ENCODE peak calls at places on chromosomes 12 and 14, in eight cellular contexts. One of them, this sample, is unnamed.

GRCh38 chr12:100058482-100059029 is 73.8 kb upstream of the ANKS1B start:
- DNase-seq in glutamatergic neuron: no peak
- DNase-seq in kidney: no peak
- DNase-seq in fibroblast of the conjunctiva: peak; percentile 78
- DNase-seq in CMK: no peak
- DNase-seq in progenitor cell of endocrine pancreas: no peak
- DNase-seq in breast epithelium: no peak
- DNase-seq in activated effector memory CD4-positive, alpha-beta T cell treated with anti-CD3 and anti-CD28 coated beads, Interleukin-2, amount 50 U/mL, for 16 hours: no peak
- DNase-seq in this sample: peak; percentile 76

GRCh38 chr12:118307069-118307954 is 65.4 kb downstream of the TAOK3 start:
- DNase-seq in kidney: no peak
- DNase-seq in fibroblast of the conjunctiva: peak; percentile 77
- DNase-seq in progenitor cell of endocrine pancreas: no peak
- DNase-seq in breast epithelium: no peak
- DNase-seq in glutamatergic neuron: no peak
- DNase-seq in activated effector memory CD4-positive, alpha-beta T cell treated with anti-CD3 and anti-CD28 coated beads, Interleukin-2, amount 50 U/mL, for 16 hours: peak; percentile 73
- DNase-seq in CMK: no peak
- DNase-seq in this sample: peak; percentile 86

GRCh38 chr14:93114713-93115068 is 1.0 kb downstream of the ITPK1 start:
- DNase-seq in activated effector memory CD4-positive, alpha-beta T cell treated with anti-CD3 and anti-CD28 coated beads, Interleukin-2, amount 50 U/mL, for 16 hours: peak; percentile 70
- DNase-seq in kidney: peak; percentile 83
- DNase-seq in fibroblast of the conjunctiva: no peak
- DNase-seq in progenitor cell of endocrine pancreas: peak; percentile 22
- DNase-seq in breast epithelium: no peak
- DNase-seq in CMK: no peak
- DNase-seq in glutamatergic neuron: no peak
- DNase-seq in this sample: no peak

GRCh38 chr14:23321572-23322547 is 603 bp downstream of the PABPN1 start:
- DNase-seq in activated effector memory CD4-positive, alpha-beta T cell treated with anti-CD3 and anti-CD28 coated beads, Interleukin-2, amount 50 U/mL, for 16 hours: peak; percentile 85
- DNase-seq in glutamatergic neuron: peak; percentile 57
- DNase-seq in fibroblast of the conjunctiva: no peak
- DNase-seq in breast epithelium: no peak
- DNase-seq in progenitor cell of endocrine pancreas: peak; percentile 34
- DNase-seq in kidney: peak; percentile 89
- DNase-seq in CMK: no peak
- DNase-seq in this sample: peak; percentile 31

GRCh38 chr12:104213952-104214351 is 1.6 kb upstream of the TXNRD1 start:
- DNase-seq in breast epithelium: peak; percentile 40
- DNase-seq in progenitor cell of endocrine pancreas: no peak
- DNase-seq in fibroblast of the conjunctiva: peak; percentile 89
- DNase-seq in activated effector memory CD4-positive, alpha-beta T cell treated with anti-CD3 and anti-CD28 coated beads, Interleukin-2, amount 50 U/mL, for 16 hours: no peak
- DNase-seq in CMK: no peak
- DNase-seq in kidney: no peak
- DNase-seq in glutamatergic neuron: no peak
- DNase-seq in this sample: peak; percentile 98

GRCh38 chr12:38110026-38110699 is 206.4 kb upstream of the ALG10B start:
- DNase-seq in kidney: no peak
- DNase-seq in fibroblast of the conjunctiva: no peak
- DNase-seq in glutamatergic neuron: no peak
- DNase-seq in breast epithelium: no peak
- DNase-seq in CMK: no peak
- DNase-seq in activated effector memory CD4-positive, alpha-beta T cell treated with anti-CD3 and anti-CD28 coated beads, Interleukin-2, amount 50 U/mL, for 16 hours: no peak
- DNase-seq in progenitor cell of endocrine pancreas: no peak
- DNase-seq in this sample: no peak

GRCh38 chr12:45235087-45236025 is 19.5 kb downstream of the ANO6 start:
- DNase-seq in breast epithelium: peak; percentile 77
- DNase-seq in activated effector memory CD4-positive, alpha-beta T cell treated with anti-CD3 and anti-CD28 coated beads, Interleukin-2, amount 50 U/mL, for 16 hours: no peak
- DNase-seq in progenitor cell of endocrine pancreas: no peak
- DNase-seq in CMK: no peak
- DNase-seq in glutamatergic neuron: no peak
- DNase-seq in kidney: no peak
- DNase-seq in fibroblast of the conjunctiva: no peak
- DNase-seq in this sample: peak; percentile 87

GRCh38 chr14:104996032-104996431 is 10.4 kb downstream of the CLBA1 start:
- DNase-seq in glutamatergic neuron: no peak
- DNase-seq in breast epithelium: no peak
- DNase-seq in activated effector memory CD4-positive, alpha-beta T cell treated with anti-CD3 and anti-CD28 coated beads, Interleukin-2, amount 50 U/mL, for 16 hours: no peak
- DNase-seq in CMK: no peak
- DNase-seq in fibroblast of the conjunctiva: no peak
- DNase-seq in progenitor cell of endocrine pancreas: no peak
- DNase-seq in kidney: peak; percentile 44
- DNase-seq in this sample: no peak

GRCh38 chr12:22287056-22287455 is 47.5 kb downstream of the ST8SIA1 start:
- DNase-seq in breast epithelium: no peak
- DNase-seq in CMK: no peak
- DNase-seq in fibroblast of the conjunctiva: no peak
- DNase-seq in kidney: no peak
- DNase-seq in activated effector memory CD4-positive, alpha-beta T cell treated with anti-CD3 and anti-CD28 coated beads, Interleukin-2, amount 50 U/mL, for 16 hours: no peak
- DNase-seq in progenitor cell of endocrine pancreas: no peak
- DNase-seq in glutamatergic neuron: no peak
- DNase-seq in this sample: no peak

GRCh38 chr14:104227806-104228205 is 89.4 kb downstream of the KIF26A start:
- DNase-seq in activated effector memory CD4-positive, alpha-beta T cell treated with anti-CD3 and anti-CD28 coated beads, Interleukin-2, amount 50 U/mL, for 16 hours: no peak
- DNase-seq in glutamatergic neuron: peak; percentile 5
- DNase-seq in progenitor cell of endocrine pancreas: no peak
- DNase-seq in breast epithelium: no peak
- DNase-seq in fibroblast of the conjunctiva: no peak
- DNase-seq in kidney: no peak
- DNase-seq in CMK: no peak
- DNase-seq in this sample: no peak

GRCh38 chr14:88682495-88683114 is 110.1 kb downstream of the EML5 start:
- DNase-seq in progenitor cell of endocrine pancreas: no peak
- DNase-seq in kidney: no peak
- DNase-seq in activated effector memory CD4-positive, alpha-beta T cell treated with anti-CD3 and anti-CD28 coated beads, Interleukin-2, amount 50 U/mL, for 16 hours: no peak
- DNase-seq in glutamatergic neuron: no peak
- DNase-seq in fibroblast of the conjunctiva: no peak
- DNase-seq in CMK: no peak
- DNase-seq in breast epithelium: no peak
- DNase-seq in this sample: no peak

GRCh38 chr12:120999191-121000120 is 16.8 kb downstream of the C12orf43 start:
- DNase-seq in kidney: no peak
- DNase-seq in activated effector memory CD4-positive, alpha-beta T cell treated with anti-CD3 and anti-CD28 coated beads, Interleukin-2, amount 50 U/mL, for 16 hours: no peak
- DNase-seq in glutamatergic neuron: no peak
- DNase-seq in progenitor cell of endocrine pancreas: no peak
- DNase-seq in fibroblast of the conjunctiva: no peak
- DNase-seq in CMK: no peak
- DNase-seq in breast epithelium: no peak
- DNase-seq in this sample: peak; percentile 32

GRCh38 chr14:105867961-105868599 is 341.7 kb downstream of the TMEM121 start:
- DNase-seq in kidney: no peak
- DNase-seq in fibroblast of the conjunctiva: no peak
- DNase-seq in progenitor cell of endocrine pancreas: no peak
- DNase-seq in activated effector memory CD4-positive, alpha-beta T cell treated with anti-CD3 and anti-CD28 coated beads, Interleukin-2, amount 50 U/mL, for 16 hours: peak; percentile 58
- DNase-seq in breast epithelium: no peak
- DNase-seq in glutamatergic neuron: no peak
- DNase-seq in CMK: no peak
- DNase-seq in this sample: no peak

GRCh38 chr12:6536894-6537579 is 2.7 kb downstream of the GAPDH start:
- DNase-seq in glutamatergic neuron: no peak
- DNase-seq in activated effector memory CD4-positive, alpha-beta T cell treated with anti-CD3 and anti-CD28 coated beads, Interleukin-2, amount 50 U/mL, for 16 hours: no peak
- DNase-seq in CMK: no peak
- DNase-seq in breast epithelium: no peak
- DNase-seq in fibroblast of the conjunctiva: no peak
- DNase-seq in progenitor cell of endocrine pancreas: no peak
- DNase-seq in kidney: no peak
- DNase-seq in this sample: peak; percentile 24

GRCh38 chr12:95718001-95718400 is 72.6 kb downstream of the NTN4 start:
- DNase-seq in fibroblast of the conjunctiva: no peak
- DNase-seq in progenitor cell of endocrine pancreas: no peak
- DNase-seq in CMK: no peak
- DNase-seq in activated effector memory CD4-positive, alpha-beta T cell treated with anti-CD3 and anti-CD28 coated beads, Interleukin-2, amount 50 U/mL, for 16 hours: no peak
- DNase-seq in kidney: no peak
- DNase-seq in glutamatergic neuron: no peak
- DNase-seq in breast epithelium: no peak
- DNase-seq in this sample: no peak

GRCh38 chr12:53985900-53986685 is 1.1 kb downstream of the HOXC10 start:
- DNase-seq in fibroblast of the conjunctiva: no peak
- DNase-seq in activated effector memory CD4-positive, alpha-beta T cell treated with anti-CD3 and anti-CD28 coated beads, Interleukin-2, amount 50 U/mL, for 16 hours: no peak
- DNase-seq in breast epithelium: no peak
- DNase-seq in glutamatergic neuron: no peak
- DNase-seq in progenitor cell of endocrine pancreas: no peak
- DNase-seq in kidney: peak; percentile 85
- DNase-seq in CMK: no peak
- DNase-seq in this sample: no peak

GRCh38 chr14:68513137-68513536 is 279.7 kb downstream of the ZFP36L1 start:
- DNase-seq in kidney: no peak
- DNase-seq in glutamatergic neuron: no peak
- DNase-seq in fibroblast of the conjunctiva: no peak
- DNase-seq in progenitor cell of endocrine pancreas: no peak
- DNase-seq in CMK: no peak
- DNase-seq in breast epithelium: no peak
- DNase-seq in activated effector memory CD4-positive, alpha-beta T cell treated with anti-CD3 and anti-CD28 coated beads, Interleukin-2, amount 50 U/mL, for 16 hours: no peak
- DNase-seq in this sample: no peak

GRCh38 chr12:120710805-120711296 is 593 bp downstream of the UNC119B start:
- DNase-seq in fibroblast of the conjunctiva: no peak
- DNase-seq in activated effector memory CD4-positive, alpha-beta T cell treated with anti-CD3 and anti-CD28 coated beads, Interleukin-2, amount 50 U/mL, for 16 hours: peak; percentile 70
- DNase-seq in kidney: peak; percentile 84
- DNase-seq in glutamatergic neuron: peak; percentile 28
- DNase-seq in breast epithelium: no peak
- DNase-seq in CMK: no peak
- DNase-seq in progenitor cell of endocrine pancreas: peak; percentile 34
- DNase-seq in this sample: no peak

GRCh38 chr14:63737582-63738006 is 9.7 kb upstream of the SGPP1 start:
- DNase-seq in breast epithelium: no peak
- DNase-seq in fibroblast of the conjunctiva: no peak
- DNase-seq in kidney: no peak
- DNase-seq in progenitor cell of endocrine pancreas: no peak
- DNase-seq in CMK: no peak
- DNase-seq in glutamatergic neuron: no peak
- DNase-seq in activated effector memory CD4-positive, alpha-beta T cell treated with anti-CD3 and anti-CD28 coated beads, Interleukin-2, amount 50 U/mL, for 16 hours: no peak
- DNase-seq in this sample: no peak

GRCh38 chr12:53327435-53328042 is 6.1 kb upstream of the AAAS start:
- DNase-seq in kidney: peak; percentile 14
- DNase-seq in progenitor cell of endocrine pancreas: no peak
- DNase-seq in fibroblast of the conjunctiva: no peak
- DNase-seq in breast epithelium: no peak
- DNase-seq in activated effector memory CD4-positive, alpha-beta T cell treated with anti-CD3 and anti-CD28 coated beads, Interleukin-2, amount 50 U/mL, for 16 hours: no peak
- DNase-seq in CMK: no peak
- DNase-seq in glutamatergic neuron: no peak
- DNase-seq in this sample: peak; percentile 14

GRCh38 chr14:53603994-53604393 is 352.6 kb downstream of the BMP4 start:
- DNase-seq in kidney: no peak
- DNase-seq in activated effector memory CD4-positive, alpha-beta T cell treated with anti-CD3 and anti-CD28 coated beads, Interleukin-2, amount 50 U/mL, for 16 hours: no peak
- DNase-seq in CMK: no peak
- DNase-seq in progenitor cell of endocrine pancreas: no peak
- DNase-seq in glutamatergic neuron: no peak
- DNase-seq in fibroblast of the conjunctiva: no peak
- DNase-seq in breast epithelium: no peak
- DNase-seq in this sample: no peak

GRCh38 chr14:76257842-76258397 is 106.2 kb downstream of the GPATCH2L start:
- DNase-seq in kidney: no peak
- DNase-seq in fibroblast of the conjunctiva: no peak
- DNase-seq in CMK: no peak
- DNase-seq in progenitor cell of endocrine pancreas: no peak
- DNase-seq in glutamatergic neuron: no peak
- DNase-seq in activated effector memory CD4-positive, alpha-beta T cell treated with anti-CD3 and anti-CD28 coated beads, Interleukin-2, amount 50 U/mL, for 16 hours: no peak
- DNase-seq in breast epithelium: no peak
- DNase-seq in this sample: no peak

GRCh38 chr12:121214855-121215745 is 5.2 kb downstream of the P2RX4 start:
- DNase-seq in breast epithelium: no peak
- DNase-seq in kidney: peak; percentile 37
- DNase-seq in glutamatergic neuron: no peak
- DNase-seq in CMK: no peak
- DNase-seq in activated effector memory CD4-positive, alpha-beta T cell treated with anti-CD3 and anti-CD28 coated beads, Interleukin-2, amount 50 U/mL, for 16 hours: no peak
- DNase-seq in fibroblast of the conjunctiva: peak; percentile 73
- DNase-seq in progenitor cell of endocrine pancreas: no peak
- DNase-seq in this sample: peak; percentile 89

GRCh38 chr14:26191666-26192065 is 406.2 kb downstream of the NOVA1 start:
- DNase-seq in glutamatergic neuron: no peak
- DNase-seq in breast epithelium: no peak
- DNase-seq in activated effector memory CD4-positive, alpha-beta T cell treated with anti-CD3 and anti-CD28 coated beads, Interleukin-2, amount 50 U/mL, for 16 hours: no peak
- DNase-seq in progenitor cell of endocrine pancreas: no peak
- DNase-seq in fibroblast of the conjunctiva: no peak
- DNase-seq in kidney: no peak
- DNase-seq in CMK: no peak
- DNase-seq in this sample: no peak